ENCODE peak calls at places on chromosomes 6 and 20, in five cellular contexts. E is H9, F is mesendoderm, Y is neuronal stem cell, I is mesenchymal stem cell. Q is an unnamed sample.
A peak's percentile ranks its signal among the peaks of the same experiment; 100 is the strongest.

GRCh38 chr6:100173211-100173610 is 179.2 kb upstream of the MCHR2 start:
- DNase-seq in E (no peak), F (no peak), Y (no peak), I (no peak), Q (no peak)

GRCh38 chr6:42561986-42562385 is 1.8 kb upstream of the UBR2 start:
- DNase-seq in E (no peak), F (no peak), Y (no peak), I (no peak), Q (no peak)

GRCh38 chr20:21099653-21100589 is 6.2 kb downstream of the LINC00237 start:
- DNase-seq in E (peak; percentile 52), F (peak; percentile 61), Y (no peak), I (peak; percentile 18), Q (peak; percentile 4)

GRCh38 chr6:113120214-113120576 is 737.0 kb upstream of the MARCKS start:
- DNase-seq in E (no peak), F (peak; percentile 11), Y (no peak), I (peak; percentile 93), Q (peak; percentile 96)

GRCh38 chr6:138716017-138716416 is 57.6 kb upstream of the CCDC28A start:
- DNase-seq in E (no peak), F (no peak), Y (no peak), I (no peak), Q (no peak)

GRCh38 chr6:105402090-105402980 is 547 bp downstream of the PREP start:
- DNase-seq in E (peak; percentile 38), F (peak; percentile 71), Y (peak; percentile 59), I (peak; percentile 68), Q (peak; percentile 36)

GRCh38 chr6:126181173-126181741 is 158.7 kb upstream of the CENPW start:
- DNase-seq in E (no peak), F (peak; percentile 86), Y (no peak), I (no peak), Q (no peak)

GRCh38 chr20:51372966-51373365 is 169.6 kb downstream of the NFATC2 start:
- DNase-seq in E (no peak), F (no peak), Y (no peak), I (no peak), Q (no peak)

GRCh38 chr6:25462235-25462897 is 183.2 kb downstream of the CARMIL1 start:
- DNase-seq in E (no peak), F (peak; percentile 37), Y (peak; percentile 9), I (no peak), Q (no peak)

GRCh38 chr6:143141442-143141841 is 80.8 kb downstream of the AIG1 start:
- DNase-seq in E (no peak), F (no peak), Y (no peak), I (no peak), Q (no peak)

GRCh38 chr20:32282461-32282860 is 5.0 kb downstream of the KIF3B start:
- DNase-seq in E (no peak), F (no peak), Y (no peak), I (no peak), Q (no peak)

GRCh38 chr6:167093922-167094432 is 28.9 kb upstream of the CCR6 start:
- DNase-seq in E (no peak), F (no peak), Y (no peak), I (no peak), Q (no peak)

GRCh38 chr20:4171538-4172116 is 156.3 kb upstream of the RNF24 start:
- DNase-seq in E (no peak), F (peak; percentile 62), Y (no peak), I (peak; percentile 64), Q (peak; percentile 21)

GRCh38 chr20:38460040-38460623 is 12.5 kb upstream of the RALGAPB start:
- DNase-seq in E (no peak), F (no peak), Y (no peak), I (peak; percentile 80), Q (peak; percentile 81)

GRCh38 chr20:2626853-2627541 is 25.4 kb upstream of the NOP56 start:
- DNase-seq in E (no peak), F (peak; percentile 12), Y (no peak), I (peak; percentile 63), Q (peak; percentile 51)

GRCh38 chr6:156884306-156884705 is 107.1 kb downstream of the ARID1B start:
- DNase-seq in E (no peak), F (no peak), Y (no peak), I (no peak), Q (no peak)

GRCh38 chr6:41185991-41186675 is 14.8 kb downstream of the TREML2 start:
- DNase-seq in E (no peak), F (no peak), Y (no peak), I (no peak), Q (no peak)

GRCh38 chr20:63686094-63686491 is 10.4 kb upstream of the TNFRSF6B start:
- DNase-seq in E (no peak), F (no peak), Y (no peak), I (no peak), Q (no peak)
- H2BK5ac ChIP-seq in E (no peak overlapping the region), F (no peak overlapping the region), Y (peak overlapping the region; percentile 97), I (peak overlapping the region; percentile 4), Q (peak overlapping the region; percentile 96)

GRCh38 chr6:34151321-34152041 is 5.6 kb upstream of the GRM4 start:
- DNase-seq in E (peak; percentile 83), F (peak; percentile 71), Y (no peak), I (no peak), Q (no peak)

GRCh38 chr6:34148864-34149810 is 3.2 kb upstream of the GRM4 start:
- DNase-seq in E (peak; percentile 34), F (no peak), Y (no peak), I (no peak), Q (no peak)

GRCh38 chr6:34149831-34150400 is 4.0 kb upstream of the GRM4 start:
- DNase-seq in E (peak; percentile 31), F (no peak), Y (no peak), I (no peak), Q (no peak)

GRCh38 chr6:34152042-34152524 is 6.2 kb upstream of the GRM4 start:
- DNase-seq in E (no peak), F (no peak), Y (no peak), I (no peak), Q (no peak)

DNA sequence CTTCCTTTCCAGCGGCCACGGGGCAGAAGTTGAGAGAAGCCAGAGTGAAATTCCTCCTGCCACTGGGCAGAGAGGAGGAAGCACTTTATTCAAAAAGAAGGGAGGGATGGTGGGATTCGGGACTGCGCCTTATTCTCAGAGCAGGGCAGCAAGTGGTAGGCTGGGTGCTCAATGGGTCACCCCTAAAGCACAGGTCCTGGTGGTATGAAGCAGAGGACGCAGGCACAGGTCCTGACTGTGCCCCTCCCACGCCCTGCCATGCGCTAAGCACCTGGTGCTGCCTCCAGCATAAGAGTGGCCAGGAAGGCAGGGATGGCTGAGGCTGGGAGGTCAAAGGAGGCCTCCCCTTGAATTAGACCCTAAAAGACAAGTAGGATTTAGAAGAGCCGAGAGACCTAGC is 4.9 kb upstream of the GRM4 start:
- DNase-seq in E (peak; percentile 43), F (no peak), Y (no peak), I (no peak), Q (no peak)
- H3K27me3 ChIP-seq in E (peaks cover 15% of the 10 kb centered on the region), F (no peaks in the 10 kb centered on the region), Y (no peaks in the 10 kb centered on the region), I (peaks cover 94% of the 10 kb centered on the region), Q (peaks cover 84% of the 10 kb centered on the region)

GRCh38 chr20:35049776-35050352 is 42.7 kb downstream of the TRPC4AP start:
- DNase-seq in E (no peak), F (peak; percentile 11), Y (peak; percentile 1), I (peak; percentile 70), Q (no peak)
- H2BK5ac ChIP-seq in E (no peak overlapping the region), F (no peak overlapping the region), Y (no peak overlapping the region), I (no peak overlapping the region), Q (peak overlapping the region; percentile 54)

GRCh38 chr6:149988550-149989336 is 25.0 kb downstream of the ULBP1 start:
- DNase-seq in E (peak; percentile 90), F (no peak), Y (no peak), I (no peak), Q (no peak)

GRCh38 chr6:149984778-149985177 is 21.0 kb downstream of the ULBP1 start:
- DNase-seq in E (no peak), F (no peak), Y (no peak), I (no peak), Q (no peak)

GRCh38 chr6:149985506-149985937 is 21.8 kb downstream of the ULBP1 start:
- DNase-seq in E (no peak), F (no peak), Y (no peak), I (no peak), Q (no peak)

GRCh38 chr6:149990109-149990671 is 26.4 kb downstream of the ULBP1 start:
- DNase-seq in E (no peak), F (no peak), Y (no peak), I (no peak), Q (no peak)

GRCh38 chr6:149987602-149988107 is 23.9 kb downstream of the ULBP1 start:
- DNase-seq in E (no peak), F (no peak), Y (no peak), I (no peak), Q (no peak)
- H3K27me3 ChIP-seq in E (peaks cover 86% of the 10 kb centered on the region), F (peaks cover 75% of the 10 kb centered on the region), Y (peaks cover 43% of the 10 kb centered on the region), I (peaks cover 92% of the 10 kb centered on the region), Q (peaks cover 76% of the 10 kb centered on the region)

Q was measured in IMR-90.